ENCODE peak calls at places on chromosome 10, in nine cellular contexts. W, U, I, Y, Z, N, Q, E and K are unnamed samples. For H3K4me1, the result is how much of the 10 kb centered on the place peaks cover.

GRCh38 chr10:75643944-75644820 is 212.8 kb downstream of the LRMDA start:
- ATAC-seq in W (no peak), U (no peak), I (no peak), Y (no peak), Z (no peak), N (no peak), Q (no peak), E (no peak), K (no peak)

GRCh38 chr10:100697631-100698030 is 47.8 kb upstream of the PAX2 start:
- ATAC-seq in W (no peak), U (no peak), I (no peak), Y (no peak), Z (no peak), N (no peak), Q (no peak), E (no peak), K (no peak)

GRCh38 chr10:60976687-60977086 is 32.7 kb upstream of the RHOBTB1 start:
- ATAC-seq in W (no peak), U (no peak), I (no peak), Y (no peak), Z (no peak), N (no peak), Q (no peak), E (no peak), K (no peak)

GRCh38 chr10:132500781-132501415 is 36.7 kb upstream of the INPP5A start:
- ATAC-seq in W (no peak), U (no peak), I (no peak), Y (no peak), Z (no peak), N (no peak), Q (no peak), E (no peak), K (no peak)

GRCh38 chr10:35216303-35216905 is 89.8 kb downstream of the CREM start:
- ATAC-seq in W (peak), U (peak), I (peak), Y (no peak), Z (peak), N (peak), Q (no peak), E (peak), K (peak)

GRCh38 chr10:119737039-119737663 is 11.3 kb downstream of the INPP5F start:
- ATAC-seq in W (no peak), U (no peak), I (no peak), Y (no peak), Z (no peak), N (no peak), Q (peak), E (no peak), K (no peak)

GRCh38 chr10:110546499-110547105 is 20.9 kb upstream of the SMC3 start:
- ATAC-seq in W (no peak), U (no peak), I (peak), Y (no peak), Z (no peak), N (no peak), Q (no peak), E (no peak), K (no peak)

GRCh38 chr10:1061930-1062769 is 6.0 kb downstream of the WDR37 start:
- ATAC-seq in W (peak), U (no peak), I (no peak), Y (no peak), Z (no peak), N (no peak), Q (no peak), E (no peak), K (no peak)

GRCh38 chr10:100157140-100157539 is 28.7 kb downstream of the ERLIN1 start:
- ATAC-seq in W (peak), U (no peak), I (no peak), Y (no peak), Z (no peak), N (no peak), Q (no peak), E (no peak), K (no peak)

GRCh38 chr10:60467202-60467546 is 77.5 kb upstream of the ANK3 start:
- ATAC-seq in W (peak), U (no peak), I (no peak), Y (no peak), Z (no peak), N (no peak), Q (peak), E (no peak), K (no peak)

GRCh38 chr10:33719005-33719703 is 384.7 kb upstream of the NRP1 start:
- ATAC-seq in W (no peak), U (no peak), I (no peak), Y (no peak), Z (peak), N (no peak), Q (no peak), E (peak), K (no peak)

GRCh38 chr10:82609845-82610244 is 734.9 kb downstream of the NRG3 start:
- ATAC-seq in W (no peak), U (no peak), I (no peak), Y (no peak), Z (no peak), N (no peak), Q (no peak), E (no peak), K (no peak)

GRCh38 chr10:64234489-64234888 is 713.3 kb downstream of the REEP3 start:
- ATAC-seq in W (no peak), U (no peak), I (no peak), Y (no peak), Z (no peak), N (no peak), Q (no peak), E (no peak), K (no peak)

GRCh38 chr10:43846187-43846680 is 197.6 kb upstream of the ZNF32 start:
- ATAC-seq in W (peak), U (peak), I (peak), Y (peak), Z (no peak), N (peak), Q (no peak), E (peak), K (peak)

GRCh38 chr10:24214762-24215161 is 5.8 kb downstream of the KIAA1217 start:
- ATAC-seq in W (no peak), U (peak), I (peak), Y (no peak), Z (peak), N (peak), Q (no peak), E (peak), K (peak)

GRCh38 chr10:75033399-75034130 is 77.9 kb upstream of the SAMD8 start:
- ATAC-seq in W (no peak), U (peak), I (peak), Y (no peak), Z (no peak), N (no peak), Q (peak), E (peak), K (peak)

GRCh38 chr10:45495438-45496152 is 121.6 kb downstream of the ALOX5 start:
- ATAC-seq in W (no peak), U (no peak), I (no peak), Y (no peak), Z (no peak), N (no peak), Q (no peak), E (no peak), K (no peak)

GRCh38 chr10:75617485-75618155 is 186.2 kb downstream of the LRMDA start:
- ATAC-seq in W (no peak), U (no peak), I (peak), Y (no peak), Z (peak), N (peak), Q (no peak), E (peak), K (peak)

GRCh38 chr10:112952282-112952991 is 2.4 kb downstream of the TCF7L2 start:
- ATAC-seq in W (peak), U (peak), I (peak), Y (peak), Z (peak), N (peak), Q (peak), E (peak), K (peak)

GRCh38 chr10:106997721-106998120 is 166.8 kb downstream of the SORCS1 start:
- ATAC-seq in W (no peak), U (no peak), I (peak), Y (no peak), Z (no peak), N (peak), Q (no peak), E (peak), K (peak)

GRCh38 chr10:85581357-85581756 is 785.2 kb downstream of the GRID1 start:
- ATAC-seq in W (no peak), U (no peak), I (no peak), Y (no peak), Z (no peak), N (no peak), Q (no peak), E (peak), K (no peak)

GRCh38 chr10:76354921-76355320 is 923.5 kb downstream of the LRMDA start:
- ATAC-seq in W (no peak), U (no peak), I (no peak), Y (no peak), Z (no peak), N (no peak), Q (no peak), E (no peak), K (no peak)

GRCh38 chr10:113879691-113880090 is 25.2 kb downstream of the NHLRC2 start:
- ATAC-seq in W (no peak), U (no peak), I (no peak), Y (no peak), Z (no peak), N (no peak), Q (no peak), E (no peak), K (no peak)

GRCh38 chr10:104049497-104050250 is 36.0 kb downstream of the COL17A1 start:
- ATAC-seq in W (peak), U (no peak), I (no peak), Y (no peak), Z (peak), N (no peak), Q (peak), E (peak), K (no peak)

GRCh38 chr10:73253226-73253557 is 748 bp upstream of the MRPS16 start:
- ATAC-seq in W (no peak), U (no peak), I (no peak), Y (no peak), Z (peak), N (no peak), Q (no peak), E (no peak), K (no peak)

GRCh38 chr10:30155401-30155800 is 96.0 kb upstream of the JCAD start:
- ATAC-seq in W (no peak), U (no peak), I (no peak), Y (no peak), Z (no peak), N (no peak), Q (no peak), E (peak), K (peak)

GRCh38 chr10:69335613-69336012 is 57.3 kb downstream of the HK1 start:
- ATAC-seq in W (no peak), U (no peak), I (no peak), Y (no peak), Z (no peak), N (no peak), Q (no peak), E (no peak), K (no peak)

GRCh38 chr10:69336952-69337311 is 58.6 kb downstream of the HK1 start:
- ATAC-seq in W (no peak), U (no peak), I (no peak), Y (no peak), Z (no peak), N (no peak), Q (no peak), E (no peak), K (no peak)

GRCh38 chr10:69333205-69333604 is 54.9 kb downstream of the HK1 start:
- ATAC-seq in W (peak), U (peak), I (peak), Y (no peak), Z (peak), N (peak), Q (peak), E (peak), K (peak)

GRCh38 chr10:69334258-69335062 is 56.2 kb downstream of the HK1 start:
- ATAC-seq in W (no peak), U (peak), I (no peak), Y (no peak), Z (no peak), N (no peak), Q (no peak), E (peak), K (no peak)

GRCh38 chr10:69335063-69335587 is 56.8 kb downstream of the HK1 start:
- ATAC-seq in W (no peak), U (peak), I (peak), Y (peak), Z (peak), N (peak), Q (peak), E (peak), K (peak)
- H3K4me1 ChIP-seq in W (half or more), U (half or more), I (half or more), Y (half or more), Z (under half), N (half or more), Q (under half), E (half or more), K (half or more)

GRCh38 chr10:47013469-47014169 is 102.4 kb downstream of the PTPN20 start:
- ATAC-seq in W (no peak), U (peak), I (peak), Y (no peak), Z (no peak), N (peak), Q (no peak), E (peak), K (peak)
- TF ChIP-seq CTCF in W (no peak), U (no peak), I (no peak), Y (no peak), Z (no peak), N (no peak), Q (no peak), E (no peak), K (no peak)

GRCh38 chr10:124724279-124725027 is 19.7 kb downstream of the FAM53B start:
- ATAC-seq in W (no peak), U (no peak), I (no peak), Y (no peak), Z (peak), N (no peak), Q (peak), E (no peak), K (no peak)
- H3K4me1 ChIP-seq in W (under half), U (half or more), I (half or more), Y (half or more), Z (under half), N (half or more), Q (under half), E (half or more), K (half or more)

GRCh38 chr10:87817873-87818504 is at the start of gene ATAD1:
- ATAC-seq in W (peak), U (peak), I (peak), Y (peak), Z (peak), N (peak), Q (peak), E (peak), K (peak)

GRCh38 chr10:87818505-87819273 is 663 bp upstream of the ATAD1 start:
- ATAC-seq in W (peak), U (peak), I (peak), Y (peak), Z (peak), N (peak), Q (peak), E (peak), K (peak)

GRCh38 chr10:87816842-87817178 is 1.2 kb downstream of the ATAD1 start:
- ATAC-seq in W (no peak), U (no peak), I (no peak), Y (no peak), Z (no peak), N (no peak), Q (no peak), E (no peak), K (no peak)

GRCh38 chr10:87817291-87817872 is 644 bp downstream of the ATAD1 start:
- ATAC-seq in W (peak), U (peak), I (no peak), Y (peak), Z (no peak), N (peak), Q (peak), E (peak), K (no peak)

DNA sequence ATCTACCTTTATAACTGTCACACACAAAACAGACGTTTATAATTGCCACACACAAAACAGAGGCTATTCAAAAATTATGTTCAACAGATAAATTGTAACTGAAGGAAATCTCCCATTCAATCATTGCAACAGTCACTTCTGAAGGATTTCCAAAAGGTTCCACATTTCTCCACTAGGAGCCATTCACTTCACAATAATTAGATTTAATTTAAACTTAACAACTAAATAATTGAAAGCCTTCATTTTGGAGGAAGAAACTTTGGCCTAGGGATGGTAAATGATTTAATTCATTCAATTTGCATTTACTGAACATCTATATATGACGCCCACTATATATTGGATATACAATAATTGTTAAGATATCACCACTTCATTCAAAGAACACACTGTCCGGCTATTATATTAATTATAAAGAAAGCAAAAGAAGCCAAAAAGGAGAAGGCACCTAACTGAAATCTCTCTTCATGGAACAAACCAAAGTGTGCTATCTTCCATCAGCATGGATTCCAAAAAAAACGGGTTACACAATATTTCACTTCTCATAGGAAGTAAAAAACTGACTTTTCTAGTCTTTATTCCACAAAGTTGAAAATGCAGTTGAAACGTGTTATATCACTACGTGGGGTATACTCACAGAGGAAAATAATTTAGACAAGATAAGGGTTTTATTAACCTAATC is 1.7 kb downstream of the ATAD1 start:
- ATAC-seq in W (no peak), U (no peak), I (no peak), Y (no peak), Z (no peak), N (no peak), Q (no peak), E (no peak), K (no peak)
- TF ChIP-seq CTCF in W (no peak), U (no peak), I (peak), Y (no peak), Z (no peak), N (no peak), Q (peak), E (no peak), K (no peak)

DNA sequence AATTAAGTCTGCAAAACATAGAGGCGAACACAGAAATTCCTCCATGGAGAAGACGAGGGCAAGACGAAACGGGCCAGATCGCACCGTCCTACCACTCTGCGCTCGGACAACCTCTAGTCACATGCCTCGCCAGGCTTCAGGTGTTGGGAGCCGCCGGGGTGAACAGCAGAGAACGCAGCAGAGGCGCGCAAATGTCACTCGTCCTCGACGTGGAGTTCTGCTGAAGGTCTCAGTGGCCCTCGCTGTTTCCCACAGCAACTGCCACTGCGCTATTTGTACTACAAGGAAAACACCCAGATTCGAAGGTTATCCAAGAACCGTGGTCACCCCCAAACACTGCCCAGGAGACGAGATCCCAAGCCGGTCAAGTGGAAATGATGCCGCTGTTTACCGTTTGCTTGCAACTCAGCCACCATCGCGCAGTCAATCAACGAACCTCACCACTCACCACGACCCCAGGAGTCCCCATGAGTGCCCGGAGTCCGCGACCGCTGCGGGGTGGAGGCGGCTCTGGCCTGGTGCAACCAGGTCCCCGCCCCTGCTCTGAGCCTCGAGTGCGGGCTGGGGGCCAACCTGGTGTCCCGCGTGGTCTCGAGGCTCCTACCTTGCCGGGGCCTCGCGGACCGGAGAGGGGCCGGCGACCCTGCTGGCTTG is 9.1 kb downstream of the CTBP2 start:
- ATAC-seq in W (no peak), U (no peak), I (no peak), Y (no peak), Z (no peak), N (no peak), Q (no peak), E (no peak), K (no peak)
- H3K4me1 ChIP-seq in W (half or more), U (half or more), I (half or more), Y (half or more), Z (half or more), N (half or more), Q (half or more), E (half or more), K (half or more)

DNA sequence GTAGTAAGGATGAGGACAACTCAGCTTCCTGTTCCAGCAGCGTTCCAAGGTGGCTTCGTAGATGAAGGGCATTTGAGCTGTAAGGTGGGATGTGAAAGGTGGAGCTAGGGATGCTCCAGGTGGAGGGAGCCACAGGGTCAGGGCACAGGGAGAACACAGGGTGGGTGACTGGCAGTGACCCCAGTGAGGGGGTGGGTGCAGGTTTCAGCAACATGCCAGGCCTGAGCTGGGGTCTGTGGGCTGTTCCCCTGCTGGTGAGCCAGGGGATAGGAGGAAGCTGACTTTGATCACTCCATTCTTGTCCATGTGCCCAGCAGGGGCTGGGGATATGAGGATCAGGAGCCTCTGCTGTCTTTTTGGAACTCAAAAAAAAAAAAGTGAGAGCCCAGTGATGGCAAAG is 33.2 kb downstream of the CDH23 start:
- ATAC-seq in W (no peak), U (no peak), I (no peak), Y (no peak), Z (no peak), N (no peak), Q (no peak), E (no peak), K (no peak)
- TF ChIP-seq CTCF in W (no peak), U (no peak), I (no peak), Y (no peak), Z (no peak), N (no peak), Q (no peak), E (no peak), K (no peak)

DNA sequence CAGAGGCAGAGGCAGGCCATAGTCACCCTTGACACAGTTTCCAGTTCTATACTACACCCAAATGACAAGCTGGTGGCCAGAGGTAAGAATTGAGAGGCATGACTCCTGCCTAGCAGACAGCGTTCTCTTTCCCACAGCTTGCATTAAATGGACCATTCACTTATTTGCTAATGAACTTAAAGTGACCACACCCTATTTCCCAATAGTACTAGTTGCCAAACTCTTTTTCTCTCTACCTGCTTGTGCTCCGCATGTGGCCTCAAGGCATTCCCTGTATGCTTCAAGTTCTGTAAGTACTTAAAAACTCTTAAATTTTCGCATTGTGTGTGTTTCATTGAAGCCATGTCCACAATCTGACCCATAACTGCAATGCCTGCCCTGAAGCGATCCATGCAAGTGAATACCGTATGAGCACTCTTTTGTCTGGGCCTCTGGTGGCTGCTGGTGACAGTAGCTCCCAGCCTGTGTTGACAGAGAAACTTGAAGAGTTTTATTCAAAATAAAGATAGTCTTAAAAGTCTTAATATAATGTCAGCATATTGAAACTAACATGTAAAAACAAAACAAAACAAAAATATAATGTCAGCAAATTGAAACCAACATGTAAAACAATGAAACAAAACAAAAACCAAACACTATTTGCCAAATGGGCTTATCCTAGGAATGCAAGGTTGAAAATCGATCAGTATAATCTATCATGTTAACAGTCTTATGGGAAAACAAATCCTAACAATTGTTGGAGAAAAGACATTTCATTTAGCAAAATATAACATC is 73.6 kb downstream of the CCSER2 start:
- ATAC-seq in W (peak), U (no peak), I (peak), Y (peak), Z (peak), N (peak), Q (no peak), E (no peak), K (no peak)
- H3K4me1 ChIP-seq in W (under half), U (under half), I (under half), Y (under half), Z (under half), N (under half), Q (under half), E (under half), K (under half)

GRCh38 chr10:70920519-70920918 is 32.2 kb upstream of the PCBD1 start:
- ATAC-seq in W (peak), U (no peak), I (peak), Y (peak), Z (peak), N (peak), Q (no peak), E (no peak), K (no peak)
- TF ChIP-seq CTCF in W (no peak), U (no peak), I (no peak), Y (no peak), Z (no peak), N (no peak), Q (no peak), E (no peak), K (no peak)